ENCODE peak calls at places on chromosome 18, in ten cellular contexts. M, F, C, X, A, J, Q, Y, O and V are unnamed samples.

GRCh38 chr18:47100214-47100831 is 50.0 kb downstream of the HDHD2 start:
- DNase-seq in F (peak; percentile 27), M (peak; percentile 51), A (peak; percentile 36), Y (peak; percentile 56), J (peak; percentile 51), X (peak; percentile 70), Q (peak; percentile 33), O (peak; percentile 35), C (no peak), V (no peak)

GRCh38 chr18:3857544-3857943 is 407.6 kb downstream of the TGIF1 start:
- DNase-seq in C (peak; percentile 10), M (no peak), O (no peak), Q (no peak), X (no peak), A (no peak), J (peak; percentile 20), Y (peak; percentile 2), F (no peak), V (no peak)

GRCh38 chr18:2847341-2848144 is 737 bp downstream of the EMILIN2 start:
- DNase-seq in X (peak; percentile 58), C (no peak), M (peak; percentile 32), O (no peak), F (no peak), Q (peak; percentile 63), J (peak; percentile 51), A (no peak), Y (no peak), V (no peak)

GRCh38 chr18:457120-457519 is 43.4 kb downstream of the COLEC12 start:
- DNase-seq in C (peak; percentile 59), X (no peak), A (no peak), Q (no peak), O (no peak), Y (no peak), F (no peak), J (peak; percentile 90), M (peak; percentile 44), V (no peak)

GRCh38 chr18:78789850-78790249 is 189.8 kb upstream of the SALL3 start:
- DNase-seq in M (no peak), O (no peak), Y (no peak), A (no peak), C (no peak), J (no peak), X (no peak), F (no peak), Q (no peak), V (no peak)

GRCh38 chr18:7614030-7614429 is 46.9 kb downstream of the PTPRM start:
- DNase-seq in Y (no peak), C (no peak), J (no peak), X (no peak), M (no peak), A (no peak), F (no peak), O (no peak), Q (no peak), V (no peak)

GRCh38 chr18:35029103-35029502 is 12.1 kb upstream of the MAPRE2 start:
- DNase-seq in J (peak; percentile 80), C (no peak), Q (no peak), F (no peak), X (no peak), M (peak; percentile 44), O (no peak), A (no peak), Y (peak; percentile 70), V (no peak)

GRCh38 chr18:11553098-11553940 is 56.1 kb upstream of the SLC35G4 start:
- DNase-seq in Y (peak; percentile 58), M (no peak), O (peak; percentile 14), A (no peak), J (peak; percentile 56), Q (peak; percentile 44), X (peak; percentile 53), F (no peak), C (no peak), V (no peak)

GRCh38 chr18:26480897-26481795 is 67.2 kb downstream of the KCTD1 start:
- DNase-seq in A (no peak), O (no peak), C (peak; percentile 93), Q (peak; percentile 62), X (no peak), M (no peak), J (peak; percentile 94), Y (peak; percentile 96), F (no peak), V (no peak)

GRCh38 chr18:76364282-76365259 is 130.5 kb downstream of the ZNF516 start:
- DNase-seq in M (no peak), Y (peak; percentile 31), X (peak; percentile 68), A (no peak), Q (no peak), F (no peak), J (no peak), O (no peak), C (no peak), V (no peak)

GRCh38 chr18:55688066-55688465 is 100.1 kb upstream of the TCF4 start:
- DNase-seq in A (no peak), J (no peak), X (no peak), M (no peak), Q (no peak), C (no peak), Y (no peak), F (no peak), O (no peak), V (no peak)

GRCh38 chr18:14092625-14093361 is 39.4 kb downstream of the ZNF519 start:
- DNase-seq in Q (no peak), A (no peak), C (no peak), Y (no peak), F (no peak), J (no peak), X (no peak), M (no peak), O (no peak), V (no peak)

GRCh38 chr18:1302861-1303260 is 398.2 kb downstream of the ADCYAP1 start:
- DNase-seq in Y (no peak), O (no peak), F (no peak), A (no peak), Q (no peak), X (no peak), C (no peak), J (no peak), M (no peak), V (no peak)

GRCh38 chr18:11163668-11164067 is 14.3 kb upstream of the PIEZO2 start:
- DNase-seq in Y (no peak), M (no peak), C (no peak), J (no peak), O (no peak), F (no peak), A (no peak), Q (no peak), X (peak; percentile 13), V (no peak)

GRCh38 chr18:52200891-52201663 is 138.9 kb upstream of the DCC start:
- DNase-seq in M (no peak), Q (no peak), C (no peak), Y (no peak), J (no peak), F (no peak), X (no peak), A (no peak), O (no peak), V (no peak)

GRCh38 chr18:13514558-13514957 is 211.8 kb downstream of the FAM210A start:
- DNase-seq in A (no peak), O (no peak), J (no peak), F (no peak), Y (no peak), C (no peak), M (no peak), X (no peak), Q (no peak), V (peak; percentile 25)

GRCh38 chr18:596288-596881 is 403 bp upstream of the CLUL1 start:
- DNase-seq in C (no peak), X (peak; percentile 3), Q (no peak), O (no peak), Y (peak; percentile 39), J (no peak), A (peak; percentile 65), M (no peak), F (peak; percentile 46), V (no peak)

GRCh38 chr18:68519341-68519740 is 195.6 kb downstream of the TMX3 start:
- DNase-seq in O (no peak), Q (no peak), A (no peak), J (peak; percentile 21), C (no peak), F (no peak), Y (peak; percentile 90), X (no peak), M (no peak), V (no peak)

GRCh38 chr18:55499526-55499925 is 88.5 kb downstream of the TCF4 start:
- DNase-seq in O (no peak), Y (no peak), Q (no peak), X (no peak), C (no peak), M (no peak), J (no peak), F (no peak), A (no peak), V (no peak)

GRCh38 chr18:11520536-11520935 is 88.9 kb upstream of the SLC35G4 start:
- DNase-seq in C (no peak), Q (no peak), X (no peak), O (no peak), Y (peak; percentile 67), F (no peak), J (no peak), M (no peak), A (no peak), V (no peak)

GRCh38 chr18:62729487-62730386 is 14.4 kb downstream of the PHLPP1 start:
- DNase-seq in O (no peak), J (no peak), X (no peak), Q (no peak), M (no peak), F (no peak), A (no peak), Y (no peak), C (no peak), V (no peak)

GRCh38 chr18:36580266-36580665 is 248.5 kb downstream of the TPGS2 start:
- DNase-seq in C (peak; percentile 20), Y (peak; percentile 74), F (no peak), O (no peak), A (no peak), J (peak; percentile 76), M (no peak), X (no peak), Q (no peak), V (no peak)

GRCh38 chr18:7812431-7813063 is 245.4 kb downstream of the PTPRM start:
- DNase-seq in X (no peak), J (peak; percentile 90), F (no peak), Q (no peak), O (no peak), Y (peak; percentile 89), M (no peak), C (peak; percentile 62), A (no peak), V (no peak)

GRCh38 chr18:77061946-77062517 is 70.6 kb downstream of the MBP start:
- DNase-seq in X (peak; percentile 28), M (no peak), Q (no peak), C (no peak), F (no peak), O (no peak), A (no peak), J (no peak), Y (no peak), V (no peak)

GRCh38 chr18:76495435-76496199 is 575 bp upstream of the ZNF516 start:
- DNase-seq in J (peak; percentile 39), Q (peak; percentile 23), Y (peak; percentile 48), M (peak; percentile 57), O (peak; percentile 11), C (no peak), X (peak; percentile 31), F (peak; percentile 10), A (no peak), V (no peak)

GRCh38 chr18:63206433-63207153 is 113.0 kb downstream of the BCL2 start:
- DNase-seq in C (no peak), O (no peak), Y (no peak), F (no peak), J (no peak), M (no peak), Q (no peak), A (no peak), X (no peak), V (no peak)

GRCh38 chr18:76619342-76620315 is 124.6 kb upstream of the ZNF516 start:
- DNase-seq in Q (no peak), A (peak; percentile 70), J (peak; percentile 49), X (peak; percentile 5), O (no peak), F (no peak), C (no peak), Y (no peak), M (peak; percentile 62), V (no peak)

GRCh38 chr18:48991299-48992055 is 40.7 kb upstream of the SMAD7 start:
- DNase-seq in F (no peak), Q (no peak), M (no peak), X (no peak), O (no peak), J (no peak), Y (peak; percentile 50), C (no peak), A (no peak), V (no peak)